ENCODE peak calls at places on chromosomes 3 and 15, in nine cellular contexts. D, F, V, U, W, N, H, M and B are unnamed samples. For H3K4me1, the result is how much of the 10 kb centered on the place peaks cover.

GRCh38 chr15:68396068-68396467 is 35.9 kb downstream of the ITGA11 start:
- DNase-seq in W (no peak), N (no peak), F (no peak), D (no peak), M (no peak), V (no peak), H (no peak), U (no peak), B (no peak)

GRCh38 chr3:29789686-29790085 is 508.8 kb downstream of the RBMS3 start:
- DNase-seq in N (no peak), W (no peak), U (no peak), M (no peak), V (no peak), H (no peak), F (no peak), D (no peak), B (no peak)

GRCh38 chr15:36373549-36373948 is 205.9 kb upstream of the CDIN1 start:
- DNase-seq in M (no peak), U (peak), N (peak), V (no peak), H (no peak), W (no peak), D (no peak), F (no peak), B (no peak)

GRCh38 chr3:12898980-12899755 is 57.8 kb upstream of the RPL32 start:
- DNase-seq in F (no peak), N (no peak), D (no peak), V (no peak), U (no peak), M (no peak), H (peak), W (peak), B (no peak)

GRCh38 chr3:153599685-153600084 is 437.7 kb downstream of the RAP2B start:
- DNase-seq in W (no peak), D (no peak), V (no peak), N (peak), H (peak), F (no peak), M (no peak), U (peak), B (no peak)

GRCh38 chr3:151900460-151900859 is 27.0 kb downstream of the SUCNR1 start:
- DNase-seq in H (no peak), D (no peak), W (no peak), M (no peak), N (no peak), U (no peak), F (no peak), V (no peak), B (no peak)

GRCh38 chr3:50170689-50171088 is 15.6 kb downstream of the SEMA3F start:
- DNase-seq in F (no peak), H (peak), V (peak), U (no peak), W (peak), N (peak), M (no peak), D (no peak), B (peak)

GRCh38 chr3:157669403-157669802 is 166.2 kb upstream of the VEPH1 start:
- DNase-seq in U (no peak), F (no peak), V (no peak), W (no peak), H (no peak), D (no peak), N (peak), M (no peak), B (no peak)

GRCh38 chr3:45597166-45597565 is 2.6 kb downstream of the LIMD1 start:
- DNase-seq in V (no peak), N (peak), W (peak), D (peak), U (no peak), H (no peak), F (no peak), M (no peak), B (no peak)

GRCh38 chr15:96409231-96410138 is 79.0 kb downstream of the NR2F2 start:
- DNase-seq in F (no peak), H (no peak), D (peak), W (no peak), V (no peak), M (no peak), N (no peak), U (no peak), B (no peak)

GRCh38 chr3:126865736-126866135 is 117.2 kb upstream of the PLXNA1 start:
- DNase-seq in U (no peak), V (no peak), M (no peak), H (no peak), W (no peak), D (no peak), N (no peak), F (no peak), B (no peak)

GRCh38 chr3:98986073-98986472 is 84.6 kb upstream of the DCBLD2 start:
- DNase-seq in U (peak), D (no peak), M (no peak), F (peak), W (no peak), V (no peak), H (no peak), N (peak), B (no peak)

GRCh38 chr15:49645937-49646336 is 25.1 kb downstream of the DTWD1 start:
- DNase-seq in N (peak), M (no peak), F (no peak), D (no peak), H (peak), V (peak), U (no peak), W (peak), B (no peak)

GRCh38 chr3:12999147-13000140 is 73.8 kb downstream of the IQSEC1 start:
- DNase-seq in H (peak), D (peak), N (no peak), W (peak), V (peak), U (peak), M (peak), F (no peak), B (peak)

GRCh38 chr15:61155741-61156700 is 73.1 kb downstream of the RORA start:
- DNase-seq in H (peak), M (no peak), U (no peak), V (peak), W (peak), N (peak), F (no peak), D (peak), B (peak)

GRCh38 chr3:29642393-29643033 is 361.6 kb downstream of the RBMS3 start:
- DNase-seq in H (peak), V (peak), N (peak), M (no peak), D (peak), U (no peak), W (peak), F (no peak), B (no peak)

GRCh38 chr15:99408236-99409096 is 157.2 kb downstream of the LRRC28 start:
- DNase-seq in W (no peak), F (no peak), D (no peak), U (no peak), N (no peak), H (peak), V (no peak), M (no peak), B (peak)

GRCh38 chr15:60070838-60071493 is 66.9 kb downstream of the FOXB1 start:
- DNase-seq in H (no peak), D (no peak), U (no peak), W (no peak), M (no peak), F (no peak), N (peak), V (no peak), B (no peak)

GRCh38 chr15:42939841-42940240 is 19.3 kb upstream of the TTBK2 start:
- DNase-seq in D (no peak), N (no peak), F (no peak), V (no peak), W (no peak), H (no peak), U (no peak), M (no peak), B (no peak)

GRCh38 chr3:194103475-194103874 is 32.5 kb upstream of the HES1 start:
- DNase-seq in F (no peak), H (no peak), N (no peak), D (no peak), M (no peak), V (no peak), U (no peak), W (no peak), B (no peak)

GRCh38 chr3:134677196-134677986 is 26.6 kb upstream of the KY start:
- DNase-seq in M (peak), N (peak), W (peak), F (peak), U (peak), V (no peak), D (no peak), H (peak), B (peak)

GRCh38 chr3:62525276-62525675 is 151.9 kb upstream of the FEZF2 start:
- DNase-seq in N (no peak), W (no peak), F (no peak), M (no peak), D (no peak), V (no peak), U (no peak), H (no peak), B (no peak)

GRCh38 chr3:133965033-133965570 is 64.6 kb downstream of the SLCO2A1 start:
- DNase-seq in N (no peak), H (no peak), U (no peak), V (no peak), M (no peak), D (no peak), W (no peak), F (no peak), B (no peak)

GRCh38 chr3:174332413-174332812 is 526.7 kb upstream of the NAALADL2 start:
- DNase-seq in H (no peak), M (no peak), F (no peak), D (no peak), N (no peak), W (no peak), V (no peak), U (no peak), B (no peak)

GRCh38 chr3:188947983-188948657 is 223.7 kb upstream of the TPRG1 start:
- DNase-seq in D (peak), M (peak), N (peak), F (peak), H (peak), W (peak), U (peak), V (peak), B (peak)

GRCh38 chr3:189941125-189941524 is 179.6 kb downstream of the P3H2 start:
- DNase-seq in U (no peak), W (no peak), V (no peak), D (no peak), F (no peak), N (no peak), M (no peak), H (no peak), B (no peak)

GRCh38 chr3:44339990-44340389 is 1.4 kb downstream of the TCAIM start:
- DNase-seq in N (no peak), W (no peak), H (no peak), U (no peak), F (no peak), D (no peak), M (no peak), V (no peak), B (no peak)

GRCh38 chr15:46786886-46787285 is 930.4 kb upstream of the SEMA6D start:
- DNase-seq in V (no peak), N (no peak), D (no peak), W (no peak), M (no peak), F (peak), U (no peak), H (no peak), B (no peak)

GRCh38 chr15:71547066-71547465 is 263.3 kb upstream of the NR2E3 start:
- DNase-seq in W (no peak), H (peak), M (no peak), N (no peak), V (peak), F (no peak), U (no peak), D (no peak), B (peak)

GRCh38 chr3:124836448-124836847 is 50.7 kb downstream of the ITGB5 start:
- DNase-seq in H (no peak), W (no peak), D (no peak), F (no peak), V (no peak), U (no peak), N (no peak), M (no peak), B (no peak)

GRCh38 chr3:15527031-15527459 is 5.5 kb upstream of the COLQ start:
- DNase-seq in N (peak), F (peak), D (no peak), U (no peak), M (no peak), V (peak), H (no peak), W (no peak), B (no peak)

GRCh38 chr3:11835028-11835639 is 11.6 kb downstream of the TAMM41 start:
- DNase-seq in H (no peak), M (no peak), D (no peak), N (peak), V (no peak), F (no peak), U (no peak), W (no peak), B (no peak)

GRCh38 chr3:124722589-124722988 is 7.7 kb upstream of the UMPS start:
- DNase-seq in W (no peak), V (no peak), N (no peak), M (no peak), F (no peak), H (no peak), D (no peak), U (no peak), B (no peak)

GRCh38 chr3:10184250-10184649 is 19.5 kb downstream of the IRAK2 start:
- DNase-seq in V (no peak), F (no peak), W (no peak), N (no peak), D (no peak), U (no peak), M (no peak), H (no peak), B (no peak)

GRCh38 chr3:141353652-141354495 is 14.4 kb upstream of the ZBTB38 start:
- DNase-seq in V (no peak), M (no peak), U (no peak), N (no peak), H (no peak), W (no peak), F (no peak), D (no peak), B (no peak)

GRCh38 chr3:197186887-197187588 is 111.4 kb downstream of the DLG1 start:
- DNase-seq in W (no peak), N (peak), U (peak), V (peak), H (no peak), D (no peak), M (no peak), F (peak), B (no peak)

GRCh38 chr3:51337666-51338065 is 47.4 kb upstream of the MANF start:
- DNase-seq in N (no peak), W (no peak), D (no peak), U (no peak), M (no peak), H (no peak), F (no peak), V (no peak), B (no peak)

GRCh38 chr3:51340989-51341636 is 44.0 kb upstream of the MANF start:
- DNase-seq in D (no peak), V (no peak), W (no peak), U (peak), N (no peak), H (no peak), F (no peak), M (no peak), B (peak)

GRCh38 chr3:51343918-51344687 is 41.0 kb upstream of the MANF start:
- DNase-seq in W (no peak), V (no peak), N (peak), D (no peak), F (no peak), U (peak), H (no peak), M (no peak), B (no peak)

GRCh38 chr3:51338632-51339031 is 46.5 kb upstream of the MANF start:
- DNase-seq in M (no peak), F (no peak), D (no peak), N (no peak), V (no peak), U (no peak), H (no peak), W (no peak), B (no peak)

GRCh38 chr3:51340311-51340829 is 44.7 kb upstream of the MANF start:
- DNase-seq in H (no peak), D (no peak), F (peak), W (no peak), N (peak), V (no peak), M (no peak), U (peak), B (no peak)
- H3K27ac ChIP-seq in H (no peak), D (peak), F (no peak), W (peak), N (peak), V (peak), M (peak), U (peak), B (peak)

GRCh38 chr15:88987951-88988671 is 74.9 kb upstream of the MFGE8 start:
- DNase-seq in N (peak), W (no peak), F (no peak), H (no peak), M (no peak), D (no peak), V (no peak), U (no peak), B (no peak)
- H3K4me1 ChIP-seq in N (under half), W (under half), F (under half), H (under half), M (under half), D (under half), V (under half), U (under half), B (under half)

DNA sequence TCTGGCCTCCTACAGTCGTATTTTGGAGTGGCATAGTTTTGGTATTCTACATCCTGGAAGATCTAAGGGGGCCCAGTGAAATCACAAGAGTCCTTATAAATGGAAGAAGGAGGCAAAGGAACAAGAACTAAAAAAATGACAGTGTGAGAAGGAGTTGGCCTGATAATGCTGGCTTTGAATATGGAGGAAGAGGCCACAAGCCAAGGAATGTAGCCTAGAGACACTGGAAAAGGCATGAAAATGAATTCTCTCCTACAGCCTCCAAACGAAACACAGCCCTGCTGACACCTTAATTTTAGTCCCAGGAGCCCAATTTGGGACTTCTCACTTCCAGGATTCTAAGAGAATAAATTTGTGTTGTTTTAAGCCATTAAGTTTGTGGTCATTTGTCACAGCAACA is 54.6 kb upstream of the LIPC start:
- DNase-seq in V (no peak), M (no peak), H (no peak), D (no peak), W (no peak), F (no peak), U (no peak), N (no peak), B (no peak)
- H3K27ac ChIP-seq in V (no peak), M (no peak), H (no peak), D (no peak), W (no peak), F (no peak), U (no peak), N (no peak), B (no peak)

GRCh38 chr3:39185326-39185958 is 7.0 kb downstream of the XIRP1 start:
- DNase-seq in W (no peak), H (no peak), F (no peak), N (no peak), D (no peak), M (no peak), V (no peak), U (no peak), B (no peak)
- H3K4me1 ChIP-seq in W (under half), H (half or more), F (under half), N (under half), D (under half), M (under half), V (under half), U (under half), B (half or more)